ENCODE peak calls at places on chromosomes 5 and 9, in ten cellular contexts. Z, L, T, Y, C, D, W, M, X and H are unnamed samples.

GRCh38 chr5:52800394-52801213 is 12.9 kb downstream of the ITGA1 start:
- DNase-seq in Z (no peak), L (peak), T (peak), Y (peak), C (peak), D (peak), W (peak), M (peak), X (peak), H (peak)

GRCh38 chr5:81409845-81410369 is 16.0 kb upstream of the ACOT12 start:
- DNase-seq in Z (no peak), L (no peak), T (no peak), Y (no peak), C (no peak), D (no peak), W (no peak), M (no peak), X (no peak), H (no peak)

GRCh38 chr9:91945277-91946074 is 4.6 kb downstream of the ROR2 start:
- DNase-seq in Z (no peak), L (no peak), T (no peak), Y (no peak), C (peak), D (no peak), W (no peak), M (no peak), X (peak), H (peak)

GRCh38 chr9:113875917-113876805 is at the start of gene ZNF618:
- DNase-seq in Z (no peak), L (no peak), T (peak), Y (peak), C (peak), D (peak), W (peak), M (no peak), X (peak), H (no peak)

GRCh38 chr5:33460210-33460609 is 19.4 kb downstream of the TARS1 start:
- DNase-seq in Z (no peak), L (no peak), T (no peak), Y (no peak), C (no peak), D (no peak), W (no peak), M (no peak), X (no peak), H (no peak)

GRCh38 chr5:147822686-147823491 is 8.6 kb downstream of the SPINK1 start:
- DNase-seq in Z (no peak), L (peak), T (peak), Y (peak), C (peak), D (peak), W (peak), M (peak), X (peak), H (no peak)

GRCh38 chr5:134133213-134133994 is 18.9 kb downstream of the TCF7 start:
- DNase-seq in Z (no peak), L (no peak), T (no peak), Y (peak), C (no peak), D (no peak), W (no peak), M (no peak), X (no peak), H (no peak)

GRCh38 chr9:136614967-136615623 is 47.6 kb upstream of the EGFL7 start:
- DNase-seq in Z (no peak), L (no peak), T (no peak), Y (no peak), C (no peak), D (no peak), W (peak), M (no peak), X (no peak), H (no peak)

GRCh38 chr5:59799668-59800374 is 93.7 kb downstream of the PDE4D start:
- DNase-seq in Z (no peak), L (peak), T (peak), Y (peak), C (peak), D (peak), W (peak), M (peak), X (peak), H (no peak)

GRCh38 chr5:26802944-26803343 is 235.4 kb downstream of the CDH9 start:
- DNase-seq in Z (no peak), L (no peak), T (no peak), Y (no peak), C (no peak), D (no peak), W (no peak), M (no peak), X (no peak), H (no peak)

GRCh38 chr5:28542968-28543367 is 1504.6 kb upstream of the CDH9 start:
- DNase-seq in Z (peak), L (no peak), T (no peak), Y (no peak), C (no peak), D (no peak), W (no peak), M (peak), X (no peak), H (no peak)

GRCh38 chr9:93467062-93467416 is 13.7 kb upstream of the FAM120AOS start:
- DNase-seq in Z (no peak), L (no peak), T (no peak), Y (no peak), C (no peak), D (no peak), W (no peak), M (no peak), X (no peak), H (no peak)

GRCh38 chr9:137198051-137198747 is 2.3 kb downstream of the TPRN start:
- DNase-seq in Z (no peak), L (no peak), T (no peak), Y (no peak), C (no peak), D (no peak), W (no peak), M (no peak), X (no peak), H (no peak)

GRCh38 chr9:90921104-90921503 is 119.5 kb downstream of the SYK start:
- DNase-seq in Z (no peak), L (no peak), T (no peak), Y (no peak), C (no peak), D (peak), W (no peak), M (peak), X (no peak), H (peak)

GRCh38 chr9:129751841-129752801 is 721 bp downstream of the PTGES start:
- DNase-seq in Z (no peak), L (no peak), T (no peak), Y (no peak), C (peak), D (no peak), W (no peak), M (no peak), X (no peak), H (peak)

GRCh38 chr9:110141118-110141797 is 66.7 kb downstream of the C9orf152 start:
- DNase-seq in Z (no peak), L (no peak), T (no peak), Y (no peak), C (peak), D (peak), W (peak), M (no peak), X (peak), H (no peak)

GRCh38 chr5:178350361-178351220 is 118.0 kb upstream of the PHYKPL start:
- DNase-seq in Z (no peak), L (no peak), T (no peak), Y (no peak), C (peak), D (no peak), W (no peak), M (no peak), X (peak), H (no peak)

GRCh38 chr5:127664082-127664481 is 15.2 kb downstream of the CTXN3 start:
- DNase-seq in Z (no peak), L (no peak), T (no peak), Y (no peak), C (no peak), D (no peak), W (no peak), M (no peak), X (no peak), H (no peak)